ENCODE peak calls at places on chromosomes 4 and X, in eight cellular contexts. I, D, T, A, E, X, M and B are unnamed samples.

GRCh38 chr4:151744614-151745013 is 16.2 kb downstream of the GATB start:
- DNase-seq in I (no peak), D (no peak), T (peak; percentile 81), A (no peak), E (no peak), X (no peak), M (no peak), B (peak; percentile 89)

GRCh38 chrX:119272882-119273806 is 37.1 kb downstream of the PGRMC1 start:
- DNase-seq in I (peak; percentile 56), D (no peak), T (peak; percentile 13), A (peak; percentile 79), E (peak; percentile 62), X (peak; percentile 38), M (peak; percentile 18), B (peak; percentile 51)

GRCh38 chrX:132651411-132652086 is 162.7 kb upstream of the MBNL3 start:
- DNase-seq in I (no peak), D (peak; percentile 5), T (peak; percentile 51), A (no peak), E (no peak), X (no peak), M (no peak), B (no peak)

GRCh38 chrX:155886409-155886808 is 5.3 kb downstream of the VAMP7 start:
- DNase-seq in I (no peak), D (no peak), T (no peak), A (no peak), E (no peak), X (no peak), M (no peak), B (no peak)

GRCh38 chr4:147730333-147730732 is 1.6 kb upstream of the ARHGAP10 start:
- DNase-seq in I (no peak), D (no peak), T (peak; percentile 36), A (no peak), E (no peak), X (no peak), M (no peak), B (no peak)

GRCh38 chr4:108036252-108036651 is 46.6 kb downstream of the HADH start:
- DNase-seq in I (no peak), D (peak; percentile 88), T (no peak), A (no peak), E (no peak), X (no peak), M (no peak), B (no peak)

GRCh38 chr4:1793496-1793840 is 375 bp downstream of the FGFR3 start:
- DNase-seq in I (peak; percentile 51), D (peak; percentile 64), T (peak; percentile 21), A (peak; percentile 77), E (no peak), X (peak; percentile 45), M (peak; percentile 41), B (peak; percentile 16)

GRCh38 chrX:24494544-24495113 is 29.5 kb downstream of the PDK3 start:
- DNase-seq in I (no peak), D (peak; percentile 44), T (peak; percentile 88), A (peak; percentile 71), E (no peak), X (peak; percentile 54), M (no peak), B (peak; percentile 83)

GRCh38 chr4:83599183-83599582 is 63.3 kb downstream of the GPAT3 start:
- DNase-seq in I (no peak), D (no peak), T (peak; percentile 57), A (no peak), E (no peak), X (no peak), M (no peak), B (peak; percentile 53)

GRCh38 chrX:68995780-68996551 is 167.1 kb downstream of the EFNB1 start:
- DNase-seq in I (peak; percentile 66), D (no peak), T (peak; percentile 58), A (peak; percentile 78), E (peak; percentile 63), X (no peak), M (peak; percentile 77), B (peak; percentile 91)

GRCh38 chr4:40995850-40996249 is 218.5 kb downstream of the APBB2 start:
- DNase-seq in I (no peak), D (no peak), T (peak; percentile 85), A (no peak), E (no peak), X (no peak), M (no peak), B (peak; percentile 44)

GRCh38 chr4:74919783-74920182 is 13.1 kb upstream of the PARM1 start:
- DNase-seq in I (no peak), D (no peak), T (no peak), A (no peak), E (no peak), X (no peak), M (no peak), B (no peak)

GRCh38 chr4:129929052-129929451 is 833.1 kb downstream of the C4orf33 start:
- DNase-seq in I (no peak), D (no peak), T (no peak), A (no peak), E (no peak), X (no peak), M (no peak), B (no peak)

GRCh38 chr4:149531861-149532260 is 283.8 kb downstream of the IQCM start:
- DNase-seq in I (no peak), D (no peak), T (peak; percentile 31), A (no peak), E (no peak), X (no peak), M (no peak), B (peak; percentile 15)

GRCh38 chr4:120331486-120332281 is 265.0 kb upstream of the MAD2L1 start:
- DNase-seq in I (no peak), D (no peak), T (no peak), A (no peak), E (no peak), X (peak; percentile 34), M (no peak), B (no peak)

GRCh38 chr4:113684534-113685091 is 76.9 kb downstream of the CAMK2D start:
- DNase-seq in I (peak; percentile 54), D (no peak), T (peak; percentile 46), A (peak; percentile 55), E (peak; percentile 57), X (no peak), M (peak; percentile 75), B (peak; percentile 52)

GRCh38 chr4:86043755-86044592 is 315.9 kb downstream of the MAPK10 start:
- DNase-seq in I (no peak), D (peak; percentile 17), T (peak; percentile 65), A (peak; percentile 36), E (no peak), X (peak; percentile 23), M (no peak), B (peak; percentile 81)

GRCh38 chrX:84248226-84248625 is 60.2 kb upstream of the RPS6KA6 start:
- DNase-seq in I (no peak), D (no peak), T (no peak), A (no peak), E (no peak), X (no peak), M (no peak), B (peak; percentile 25)

GRCh38 chr4:2441393-2442174 is 22.8 kb downstream of the CFAP99 start:
- DNase-seq in I (peak; percentile 64), D (peak; percentile 69), T (peak; percentile 62), A (peak; percentile 63), E (peak; percentile 69), X (peak; percentile 58), M (peak; percentile 59), B (peak; percentile 70)

GRCh38 chr4:175253184-175253902 is 335.2 kb downstream of the ADAM29 start:
- DNase-seq in I (no peak), D (no peak), T (peak; percentile 11), A (no peak), E (no peak), X (no peak), M (no peak), B (peak; percentile 11)

GRCh38 chrX:47643926-47644325 is 6.4 kb downstream of the ELK1 start:
- DNase-seq in I (no peak), D (no peak), T (peak; percentile 58), A (no peak), E (no peak), X (no peak), M (no peak), B (peak; percentile 66)

GRCh38 chrX:85620466-85620865 is 241.0 kb upstream of the POF1B start:
- DNase-seq in I (no peak), D (no peak), T (no peak), A (no peak), E (no peak), X (no peak), M (no peak), B (no peak)

DNA sequence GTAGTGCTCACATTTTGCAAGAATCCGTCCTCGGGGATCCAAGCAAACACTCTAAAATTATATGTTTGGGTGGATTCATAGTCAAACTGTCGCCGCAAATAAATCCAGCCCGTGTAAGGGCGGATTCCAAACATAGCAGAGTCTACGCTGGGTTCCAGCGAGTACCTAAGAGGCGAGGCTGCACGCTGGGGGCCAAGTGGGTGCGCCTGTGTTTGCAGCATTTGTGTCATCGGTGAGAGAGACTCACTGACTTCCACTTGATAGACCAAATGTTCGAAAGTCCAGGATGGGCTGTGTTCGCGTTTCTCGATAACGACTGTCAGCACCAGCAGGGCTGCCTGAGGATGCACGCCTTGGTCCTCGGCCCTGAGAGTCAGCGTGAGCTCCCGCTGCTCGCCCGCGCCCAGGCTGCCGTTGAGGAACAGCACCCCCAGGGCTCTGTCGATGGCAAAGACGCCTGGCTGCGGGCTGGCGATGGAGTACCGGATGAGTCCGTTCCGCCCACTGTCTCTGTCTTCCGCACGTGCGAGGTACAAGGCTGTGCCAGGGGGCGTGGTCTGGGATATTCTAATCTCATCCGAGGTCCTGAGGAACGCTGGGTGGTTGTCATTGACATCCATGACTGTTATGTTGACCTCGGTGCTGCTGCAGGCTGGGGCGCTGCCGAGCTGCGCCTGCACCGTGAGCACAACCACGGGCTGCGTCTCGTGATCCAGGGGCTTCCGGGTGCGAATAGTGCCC is 158.7 kb downstream of the DCHS2 start:
- DNase-seq in I (peak; percentile 11), D (peak; percentile 27), T (no peak), A (peak; percentile 20), E (peak; percentile 47), X (no peak), M (peak; percentile 17), B (peak; percentile 5)
- H3K4me3 ChIP-seq in I (no peak overlapping the region), D (peak overlapping the region; percentile 23), T (no peak overlapping the region), A (peak overlapping the region; percentile 19), E (peak overlapping the region; percentile 22), X (no peak overlapping the region), M (peak overlapping the region; percentile 11), B (peak overlapping the region; percentile 24)

DNA sequence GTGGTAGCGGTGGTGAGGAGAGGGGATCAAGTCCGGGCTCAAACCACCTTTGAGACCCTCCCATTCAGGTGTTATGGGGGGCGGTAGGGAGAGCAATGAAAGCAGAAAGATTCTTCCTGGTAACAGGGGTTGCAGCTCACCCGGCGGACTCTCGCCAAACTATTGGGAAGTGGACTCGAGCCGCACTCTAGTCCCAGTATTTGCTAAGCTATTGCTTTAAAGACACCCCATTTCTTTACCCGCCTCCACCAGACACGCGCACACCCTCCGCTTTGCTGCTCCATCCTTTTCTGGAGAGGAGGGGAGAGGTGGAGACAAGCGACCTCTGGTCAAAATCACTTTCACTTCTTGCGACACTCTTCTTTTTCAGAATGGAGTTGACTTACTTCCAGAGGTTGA is 625 bp upstream of the GABRA4 start:
- DNase-seq in I (peak; percentile 15), D (no peak), T (no peak), A (no peak), E (no peak), X (no peak), M (no peak), B (no peak)
- H3K4me3 ChIP-seq in I (peak overlapping the region; percentile 44), D (no peak overlapping the region), T (no peak overlapping the region), A (peak overlapping the region; percentile 10), E (no peak overlapping the region), X (no peak overlapping the region), M (no peak overlapping the region), B (peak overlapping the region; percentile 21)

GRCh38 chr4:59518005-59518823 is 1681.9 kb upstream of the ADGRL3 start:
- DNase-seq in I (no peak), D (no peak), T (no peak), A (no peak), E (no peak), X (no peak), M (no peak), B (no peak)
- H3K4me3 ChIP-seq in I (no peak overlapping the region), D (no peak overlapping the region), T (no peak overlapping the region), A (no peak overlapping the region), E (no peak overlapping the region), X (no peak overlapping the region), M (no peak overlapping the region), B (no peak overlapping the region)

GRCh38 chrX:31847773-31848172 is 775.9 kb upstream of the FTHL17 start:
- DNase-seq in I (no peak), D (no peak), T (no peak), A (no peak), E (no peak), X (no peak), M (no peak), B (no peak)
- H3K4me3 ChIP-seq in I (no peak overlapping the region), D (no peak overlapping the region), T (no peak overlapping the region), A (no peak overlapping the region), E (no peak overlapping the region), X (no peak overlapping the region), M (no peak overlapping the region), B (no peak overlapping the region)